ENCODE peak calls at places on chromosomes 4 and X, in four cellular contexts. J is K562, C is GM12878, N is H1. D is an unnamed sample.
A peak's percentile ranks its signal among the peaks of the same experiment; 100 is the strongest.

GRCh38 chr4:126268106-126268505 is 953.4 kb downstream of the FAT4 start:
- DNase-seq in J (no peak), C (no peak), N (no peak), D (peak; percentile 73)

GRCh38 chr4:127370495-127371069 is 262.2 kb upstream of the INTU start:
- DNase-seq in J (no peak), C (no peak), N (no peak), D (peak; percentile 1)

GRCh38 chr4:104592894-104593470 is 98.3 kb upstream of the CXXC4 start:
- DNase-seq in J (no peak), C (no peak), N (no peak), D (peak; percentile 0)

GRCh38 chr4:73967891-73968290 is 13.9 kb downstream of the PF4 start:
- DNase-seq in J (no peak), C (no peak), N (no peak), D (no peak)

GRCh38 chrX:46587158-46587557 is 13.6 kb downstream of the CHST7 start:
- DNase-seq in J (no peak), C (peak; percentile 55), N (no peak), D (peak; percentile 66)

GRCh38 chr4:134668237-134668636 is 466.6 kb upstream of the PABPC4L start:
- DNase-seq in J (no peak), C (no peak), N (no peak), D (no peak)

GRCh38 chrX:151981129-151981528 is 6.7 kb upstream of the GABRE start:
- DNase-seq in J (no peak), C (no peak), N (no peak), D (peak; percentile 17)

GRCh38 chrX:25275159-25275558 is 259.4 kb upstream of the ARX start:
- DNase-seq in J (no peak), C (no peak), N (no peak), D (no peak)

GRCh38 chr4:130077275-130077674 is 981.3 kb downstream of the C4orf33 start:
- DNase-seq in J (no peak), C (no peak), N (no peak), D (no peak)

GRCh38 chr4:748461-748860 is 42.8 kb downstream of the PCGF3 start:
- DNase-seq in J (no peak), C (no peak), N (no peak), D (no peak)

GRCh38 chr4:75490155-75490554 is 24.0 kb downstream of the RCHY1 start:
- DNase-seq in J (no peak), C (no peak), N (no peak), D (peak; percentile 65)

GRCh38 chrX:2134782-2135181 is 366.0 kb downstream of the DHRSX start:
- DNase-seq in J (no peak), C (no peak), N (no peak), D (no peak)

GRCh38 chrX:2875798-2876399 is 47.2 kb downstream of the GYG2 start:
- DNase-seq in J (no peak), C (no peak), N (no peak), D (no peak)

GRCh38 chr4:73897380-73898136 is 28.4 kb downstream of the CXCL1 start:
- DNase-seq in J (no peak), C (no peak), N (no peak), D (peak; percentile 60)

GRCh38 chr4:74166823-74167222 is 8.9 kb downstream of the MTHFD2L start:
- DNase-seq in J (no peak), C (no peak), N (no peak), D (no peak)

GRCh38 chr4:174218127-174218790 is 65.2 kb downstream of the FBXO8 start:
- DNase-seq in J (no peak), C (no peak), N (peak; percentile 53), D (no peak)

GRCh38 chr4:38125816-38126215 is 165.6 kb downstream of the PTTG2 start:
- DNase-seq in J (no peak), C (no peak), N (no peak), D (peak; percentile 60)

GRCh38 chr4:102483120-102483519 is 18.0 kb upstream of the NFKB1 start:
- DNase-seq in J (no peak), C (no peak), N (no peak), D (no peak)

GRCh38 chrX:39534949-39535348 is 562.8 kb downstream of the BCOR start:
- DNase-seq in J (peak; percentile 14), C (no peak), N (no peak), D (no peak)
- H3K4me3 ChIP-seq in J (no peak overlapping the region), C (no peak overlapping the region), N (no peak overlapping the region), D (no peak overlapping the region)

DNA sequence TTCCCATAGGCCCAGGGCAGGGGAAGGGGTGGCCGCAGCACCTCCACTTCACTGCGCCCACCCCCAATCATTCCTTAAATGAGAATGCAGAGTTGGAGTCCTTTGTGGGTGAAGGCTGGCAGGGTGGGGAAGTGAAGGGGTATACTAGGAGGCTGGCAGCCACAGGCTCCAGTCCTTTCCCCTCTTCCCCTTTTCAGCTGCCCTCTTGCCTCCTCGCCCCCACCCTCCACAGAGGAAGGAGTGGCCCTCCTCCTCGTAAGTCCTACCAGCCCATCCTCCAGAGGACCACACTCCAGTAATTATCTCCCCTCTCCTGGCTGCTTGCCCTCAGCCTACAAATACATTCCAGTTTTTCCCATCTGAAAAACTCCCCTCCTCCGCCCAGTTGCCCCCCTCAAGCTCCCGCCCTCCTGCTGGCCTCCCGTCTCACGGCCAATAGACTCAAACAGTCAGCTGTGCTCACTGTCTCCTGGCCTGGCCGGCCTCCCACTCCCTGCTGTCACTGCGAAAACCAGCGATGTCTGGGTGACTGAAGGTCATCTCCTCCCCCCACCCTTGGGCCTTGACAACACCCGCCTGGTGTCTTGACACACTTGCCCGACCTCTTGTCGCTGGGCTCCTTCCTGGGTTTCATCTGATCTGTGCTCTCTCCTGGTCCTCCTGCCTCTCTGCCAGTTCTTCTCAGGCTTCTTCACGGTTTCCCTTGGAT is 38.8 kb downstream of the EFNB1 start:
- DNase-seq in J (no peak), C (no peak), N (no peak), D (no peak)
- TF ChIP-seq CHD1 in J (no peak), C (no peak), N (no peak), D (no peak)

DNA sequence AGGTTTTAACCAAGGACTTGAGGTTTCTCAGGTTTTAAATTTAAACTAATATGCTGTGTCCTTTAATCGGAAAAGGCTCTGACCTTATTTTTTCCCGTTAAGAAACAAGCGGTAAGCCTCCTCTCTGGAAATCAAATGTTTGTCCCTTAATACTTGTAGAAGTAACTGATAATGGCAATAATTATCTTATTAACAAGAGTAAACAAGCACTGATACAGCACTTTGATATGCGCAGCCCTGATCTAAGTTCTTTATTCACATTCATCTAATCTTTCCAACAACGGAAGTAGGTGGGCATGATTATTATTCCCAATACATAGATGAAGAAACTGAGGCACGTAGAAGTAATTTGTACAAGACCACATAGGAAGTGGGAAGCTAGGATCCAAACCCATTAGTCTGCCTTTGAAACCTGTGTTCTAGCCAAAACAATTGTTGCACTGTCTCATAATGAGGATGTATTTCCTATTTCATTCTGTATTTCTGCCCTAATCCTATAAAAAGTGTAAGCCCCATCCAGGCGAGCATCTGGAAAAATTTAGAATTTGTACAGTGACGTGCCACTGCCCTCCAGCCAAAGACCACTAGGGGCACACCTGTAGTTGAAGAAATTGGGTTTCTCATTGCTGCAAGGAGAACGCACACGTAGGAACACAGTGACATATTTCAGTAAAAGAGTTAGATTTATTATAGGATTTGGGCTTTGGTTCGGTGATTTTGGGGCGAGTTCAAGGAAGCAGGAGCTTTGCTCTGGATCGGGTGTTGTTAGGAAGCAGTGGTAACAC is 605 bp downstream of the CXorf58 start:
- DNase-seq in J (no peak), C (no peak), N (no peak), D (no peak)
- H3K4me3 ChIP-seq in J (peak overlapping the region; percentile 81), C (no peak overlapping the region), N (no peak overlapping the region), D (peak overlapping the region; percentile 33)

GRCh38 chr4:117331817-117332216 is 246.4 kb upstream of the TRAM1L1 start:
- DNase-seq in J (no peak), C (no peak), N (no peak), D (peak; percentile 34)
- TF ChIP-seq CHD1 in J (no peak), C (no peak), N (no peak), D (no peak)

DNA sequence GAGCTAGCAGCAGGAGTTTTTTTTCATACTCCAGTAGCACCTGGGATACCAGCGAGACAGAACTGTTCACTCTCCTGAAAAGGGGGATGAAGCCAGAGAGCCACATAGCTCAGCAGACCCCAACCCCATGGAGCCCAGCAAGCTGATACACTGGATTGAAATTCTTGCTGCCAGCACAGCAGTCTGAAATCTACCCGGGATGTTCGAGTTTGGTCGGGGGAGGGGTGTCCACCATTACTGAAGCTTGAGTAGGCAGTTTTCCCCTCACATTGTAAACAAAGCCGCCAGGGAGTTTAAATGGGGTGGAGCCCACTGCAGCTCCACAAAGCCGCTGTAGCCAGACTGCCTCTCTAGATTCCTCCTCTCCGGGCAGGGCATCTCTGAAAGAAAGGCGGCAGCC is 243.6 kb upstream of the RASGEF1B start:
- DNase-seq in J (no peak), C (no peak), N (peak; percentile 49), D (no peak)
- H3K4me3 ChIP-seq in J (no peak overlapping the region), C (no peak overlapping the region), N (no peak overlapping the region), D (no peak overlapping the region)

GRCh38 chrX:101359966-101360365 is 11.4 kb upstream of the TIMM8A start:
- DNase-seq in J (no peak), C (no peak), N (no peak), D (peak; percentile 52)
- TF ChIP-seq CHD1 in J (no peak), C (no peak), N (no peak), D (no peak)

DNA sequence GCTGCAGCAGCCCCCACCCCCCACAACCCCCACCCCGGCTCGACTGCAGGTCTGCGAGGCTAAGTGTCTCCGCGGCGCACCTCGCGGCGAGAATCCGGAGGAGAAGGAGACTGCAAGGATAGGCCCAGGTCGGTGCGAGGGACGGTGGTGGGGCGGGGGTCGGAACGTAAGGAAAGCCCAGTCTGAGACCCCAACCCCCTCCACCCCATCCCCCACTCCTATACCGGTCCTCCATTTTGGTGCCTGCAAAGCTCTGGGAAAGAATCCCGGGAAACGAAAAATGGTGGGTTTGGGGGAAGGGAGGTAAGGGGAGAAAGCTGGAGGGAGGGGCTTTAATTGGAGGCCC is 614 bp downstream of the BEX3 start:
- DNase-seq in J (no peak), C (no peak), N (no peak), D (peak; percentile 27)
- H3K4me3 ChIP-seq in J (no peak overlapping the region), C (no peak overlapping the region), N (peak overlapping the region; percentile 52), D (peak overlapping the region; percentile 88)

GRCh38 chrX:100863326-100863854 is 10.8 kb downstream of the NOX1 start:
- DNase-seq in J (no peak), C (no peak), N (no peak), D (no peak)

GRCh38 chrX:100868273-100868672 is 5.9 kb downstream of the NOX1 start:
- DNase-seq in J (no peak), C (no peak), N (no peak), D (no peak)

GRCh38 chrX:100870527-100870926 is 3.6 kb downstream of the NOX1 start:
- DNase-seq in J (no peak), C (no peak), N (no peak), D (no peak)

GRCh38 chrX:100864967-100865366 is 9.2 kb downstream of the NOX1 start:
- DNase-seq in J (no peak), C (no peak), N (no peak), D (peak; percentile 57)
- TF ChIP-seq CHD1 in J (no peak), C (no peak), N (no peak), D (no peak)